ENCODE peak calls at places on chromosomes 16 and 17, in six cellular contexts. One of them, this sample, is unnamed.

GRCh38 chr17:6085812-6086211 is 15.6 kb downstream of the WSCD1 start:
- DNase-seq in A673: no peak
- DNase-seq in adrenal gland: no peak
- DNase-seq in A549: no peak
- DNase-seq in fibroblast of lung: no peak
- DNase-seq in right lobe of liver: no peak
- DNase-seq in this sample: no peak

GRCh38 chr16:80803341-80804060 is 897 bp downstream of the CDYL2 start:
- DNase-seq in A673: peak
- DNase-seq in adrenal gland: peak
- DNase-seq in A549: no peak
- DNase-seq in fibroblast of lung: peak
- DNase-seq in right lobe of liver: peak
- DNase-seq in this sample: no peak

GRCh38 chr17:40346061-40346767 is 18.3 kb downstream of the GJD3 start:
- DNase-seq in A673: no peak
- DNase-seq in adrenal gland: no peak
- DNase-seq in A549: no peak
- DNase-seq in fibroblast of lung: no peak
- DNase-seq in right lobe of liver: no peak
- DNase-seq in this sample: no peak

GRCh38 chr17:67689534-67690177 is 28.1 kb upstream of the NOL11 start:
- DNase-seq in A673: peak
- DNase-seq in adrenal gland: peak
- DNase-seq in A549: peak
- DNase-seq in fibroblast of lung: peak
- DNase-seq in right lobe of liver: no peak
- DNase-seq in this sample: peak

GRCh38 chr16:65418435-65418834 is 296.6 kb upstream of the CDH11 start:
- DNase-seq in A673: no peak
- DNase-seq in adrenal gland: no peak
- DNase-seq in A549: no peak
- DNase-seq in fibroblast of lung: no peak
- DNase-seq in right lobe of liver: no peak
- DNase-seq in this sample: peak

GRCh38 chr17:48486557-48486956 is 44.3 kb downstream of the HOXB1 start:
- DNase-seq in A673: no peak
- DNase-seq in adrenal gland: no peak
- DNase-seq in A549: peak
- DNase-seq in fibroblast of lung: peak
- DNase-seq in right lobe of liver: no peak
- DNase-seq in this sample: peak

GRCh38 chr17:56833023-56833811 is 503 bp downstream of the C17orf67 start:
- DNase-seq in A673: peak
- DNase-seq in adrenal gland: peak
- DNase-seq in A549: peak
- DNase-seq in fibroblast of lung: peak
- DNase-seq in right lobe of liver: peak
- DNase-seq in this sample: peak

GRCh38 chr17:57077000-57077399 is 8.0 kb upstream of the AKAP1 start:
- DNase-seq in A673: no peak
- DNase-seq in adrenal gland: no peak
- DNase-seq in A549: no peak
- DNase-seq in fibroblast of lung: no peak
- DNase-seq in right lobe of liver: no peak
- DNase-seq in this sample: no peak

GRCh38 chr17:5031365-5032082 is 3.7 kb downstream of the SLC52A1 start:
- DNase-seq in A673: peak
- DNase-seq in adrenal gland: peak
- DNase-seq in A549: peak
- DNase-seq in fibroblast of lung: peak
- DNase-seq in right lobe of liver: peak
- DNase-seq in this sample: peak

GRCh38 chr17:56319531-56319930 is 166.3 kb downstream of the ANKFN1 start:
- DNase-seq in A673: peak
- DNase-seq in adrenal gland: no peak
- DNase-seq in A549: peak
- DNase-seq in fibroblast of lung: peak
- DNase-seq in right lobe of liver: no peak
- DNase-seq in this sample: peak

GRCh38 chr16:84303023-84303422 is 8.3 kb downstream of the WFDC1 start:
- DNase-seq in A673: no peak
- DNase-seq in adrenal gland: peak
- DNase-seq in A549: no peak
- DNase-seq in fibroblast of lung: peak
- DNase-seq in right lobe of liver: no peak
- DNase-seq in this sample: peak

GRCh38 chr17:30929081-30929633 is 7.4 kb downstream of the ADAP2 start:
- DNase-seq in A673: no peak
- DNase-seq in adrenal gland: no peak
- DNase-seq in A549: no peak
- DNase-seq in fibroblast of lung: no peak
- DNase-seq in right lobe of liver: no peak
- DNase-seq in this sample: no peak
- TF ChIP-seq CTCF in A673: no peak
- TF ChIP-seq CTCF in adrenal gland: no peak
- TF ChIP-seq CTCF in A549: no peak
- TF ChIP-seq CTCF in fibroblast of lung: no peak
- TF ChIP-seq CTCF in right lobe of liver: no peak
- TF ChIP-seq CTCF in this sample: no peak

DNA sequence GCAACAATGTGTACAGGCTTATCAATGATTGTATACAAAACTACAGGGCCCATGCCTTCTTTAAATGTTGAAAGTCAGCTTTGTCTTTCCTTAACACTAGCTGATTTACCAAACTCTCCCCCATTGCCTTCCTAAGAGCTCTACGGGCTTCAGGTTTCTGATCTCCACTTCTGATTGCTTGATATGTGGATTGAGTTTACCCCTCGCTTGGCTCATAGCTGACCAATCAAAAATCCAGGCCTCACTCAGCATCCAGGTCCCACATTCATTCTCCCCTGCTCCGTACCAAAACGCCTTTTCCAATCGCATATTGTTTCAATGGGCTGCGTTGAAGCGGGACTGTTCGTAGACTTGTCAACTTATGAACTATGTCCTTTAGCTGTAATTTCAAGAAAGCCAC is 195.1 kb upstream of the TOX3 start:
- DNase-seq in A673: no peak
- DNase-seq in adrenal gland: no peak
- DNase-seq in A549: no peak
- DNase-seq in fibroblast of lung: no peak
- DNase-seq in right lobe of liver: no peak
- DNase-seq in this sample: no peak
- H3K4me3 ChIP-seq in A673: no peak
- H3K4me3 ChIP-seq in adrenal gland: no peak
- H3K4me3 ChIP-seq in A549: no peak
- H3K4me3 ChIP-seq in fibroblast of lung: no peak
- H3K4me3 ChIP-seq in right lobe of liver: no peak
- H3K4me3 ChIP-seq in this sample: no peak

GRCh38 chr16:56669840-56670639 is 426 bp downstream of the MT1H start:
- DNase-seq in A673: no peak
- DNase-seq in adrenal gland: no peak
- DNase-seq in A549: no peak
- DNase-seq in fibroblast of lung: no peak
- DNase-seq in right lobe of liver: no peak
- DNase-seq in this sample: no peak

GRCh38 chr16:56670640-56670934 is 973 bp downstream of the MT1H start:
- DNase-seq in A673: no peak
- DNase-seq in adrenal gland: no peak
- DNase-seq in A549: no peak
- DNase-seq in fibroblast of lung: no peak
- DNase-seq in right lobe of liver: no peak
- DNase-seq in this sample: no peak

GRCh38 chr16:56669005-56669839 is at the start of gene MT1H:
- DNase-seq in A673: no peak
- DNase-seq in adrenal gland: no peak
- DNase-seq in A549: no peak
- DNase-seq in fibroblast of lung: no peak
- DNase-seq in right lobe of liver: peak
- DNase-seq in this sample: no peak

GRCh38 chr16:56664506-56664905 is 3.4 kb downstream of the MT1G start:
- DNase-seq in A673: no peak
- DNase-seq in adrenal gland: peak
- DNase-seq in A549: no peak
- DNase-seq in fibroblast of lung: no peak
- DNase-seq in right lobe of liver: no peak
- DNase-seq in this sample: no peak

DNA sequence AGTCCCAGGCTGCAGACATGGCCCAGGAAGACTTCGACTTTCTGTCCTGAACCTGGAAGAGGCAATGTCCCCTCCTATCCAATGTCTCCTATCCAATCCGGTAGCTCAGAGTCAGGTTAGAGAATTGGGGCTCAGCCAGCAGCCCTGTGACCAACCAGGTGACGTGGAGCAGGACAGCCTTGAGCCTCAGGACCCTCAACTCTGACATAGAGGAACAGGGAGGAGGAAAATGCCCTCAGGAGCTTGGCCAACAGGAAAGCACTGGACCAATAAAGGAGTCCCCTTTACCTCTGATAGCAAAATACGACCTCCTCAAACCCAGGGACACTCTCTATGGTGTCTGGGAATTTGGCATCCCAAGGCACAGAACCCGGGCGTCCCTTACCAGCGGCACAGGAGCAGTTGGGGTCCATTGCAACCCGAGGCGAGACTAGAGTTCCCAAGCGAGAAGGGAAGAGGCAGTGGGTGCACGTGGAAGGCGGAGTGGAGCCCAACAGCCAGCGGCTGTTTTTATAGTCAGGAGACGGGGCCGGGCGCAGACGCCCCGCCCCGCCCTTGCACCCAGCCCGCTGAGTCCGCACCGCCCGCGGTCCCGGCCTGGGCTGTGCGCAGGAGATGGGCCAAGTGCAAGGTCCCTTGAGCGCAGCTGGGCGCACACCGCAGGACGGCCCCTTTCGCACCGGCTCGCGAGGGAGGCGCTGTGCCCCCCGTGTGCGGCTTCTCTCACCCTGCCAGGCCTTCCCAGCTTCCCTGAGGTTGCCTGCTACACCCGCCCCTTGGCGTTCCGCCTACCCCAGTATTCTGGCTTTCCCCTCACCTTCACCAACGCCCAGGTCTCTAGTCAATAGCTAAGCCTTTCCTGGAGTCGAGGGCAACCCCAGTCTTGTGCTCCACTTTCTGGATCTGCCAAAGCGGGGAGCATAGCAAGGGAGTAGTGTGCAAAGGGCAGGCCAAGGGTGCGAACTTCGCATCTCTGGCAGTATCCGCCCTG is at the start of gene MT1G:
- DNase-seq in A673: peak
- DNase-seq in adrenal gland: peak
- DNase-seq in A549: no peak
- DNase-seq in fibroblast of lung: peak
- DNase-seq in right lobe of liver: peak
- DNase-seq in this sample: peak
- TF ChIP-seq CTCF in A673: no peak
- TF ChIP-seq CTCF in adrenal gland: no peak
- TF ChIP-seq CTCF in A549: no peak
- TF ChIP-seq CTCF in fibroblast of lung: no peak
- TF ChIP-seq CTCF in right lobe of liver: no peak
- TF ChIP-seq CTCF in this sample: no peak

GRCh38 chr16:3035289-3035971 is 1.3 kb downstream of the BICDL2 start:
- DNase-seq in A673: no peak
- DNase-seq in adrenal gland: no peak
- DNase-seq in A549: no peak
- DNase-seq in fibroblast of lung: no peak
- DNase-seq in right lobe of liver: no peak
- DNase-seq in this sample: no peak
- H3K4me3 ChIP-seq in A673: no peak
- H3K4me3 ChIP-seq in adrenal gland: no peak
- H3K4me3 ChIP-seq in A549: no peak
- H3K4me3 ChIP-seq in fibroblast of lung: no peak
- H3K4me3 ChIP-seq in right lobe of liver: no peak
- H3K4me3 ChIP-seq in this sample: no peak

DNA sequence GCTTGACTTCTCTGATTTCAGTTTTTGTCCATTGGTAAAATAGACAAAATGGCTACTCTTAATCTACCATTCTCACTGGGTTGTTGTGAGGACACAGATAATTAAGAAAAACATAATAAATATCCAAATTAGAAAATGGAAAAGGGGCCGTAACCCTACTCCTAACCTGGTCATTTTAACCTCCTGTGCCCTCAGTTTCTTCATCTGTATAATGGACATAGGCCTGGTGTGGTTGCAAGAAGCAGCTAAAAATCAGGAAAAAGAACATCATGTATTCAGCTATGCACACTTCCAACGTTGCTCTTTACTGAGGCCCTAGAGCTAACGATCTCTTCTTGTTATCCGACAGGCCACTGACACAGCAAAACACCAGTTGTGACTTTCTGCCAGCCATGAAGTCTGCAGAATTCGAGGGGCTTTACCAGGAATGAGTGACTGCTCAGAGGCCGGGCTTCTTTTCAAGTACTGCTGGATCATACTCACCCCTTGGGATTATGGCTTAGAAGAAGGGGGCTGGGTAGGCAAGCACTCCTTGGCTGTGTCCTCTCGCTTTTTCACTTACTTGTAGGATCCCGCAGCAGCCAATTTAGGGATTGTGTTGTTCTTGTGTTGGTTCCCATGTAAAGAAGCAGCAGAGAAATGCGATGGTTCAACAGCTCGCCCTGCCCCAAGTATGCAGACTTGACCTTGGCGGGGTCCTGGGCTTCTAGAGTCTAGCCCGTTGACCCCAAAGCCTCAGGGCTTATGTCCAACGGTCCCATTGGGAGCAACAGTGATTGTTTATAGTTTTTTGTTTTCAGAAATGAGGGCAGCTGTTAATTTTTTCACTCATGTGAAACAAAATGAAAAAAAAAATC is 20.9 kb downstream of the LDAF1 start:
- DNase-seq in A673: no peak
- DNase-seq in adrenal gland: no peak
- DNase-seq in A549: no peak
- DNase-seq in fibroblast of lung: no peak
- DNase-seq in right lobe of liver: no peak
- DNase-seq in this sample: no peak
- TF ChIP-seq CTCF in A673: no peak
- TF ChIP-seq CTCF in adrenal gland: no peak
- TF ChIP-seq CTCF in A549: no peak
- TF ChIP-seq CTCF in fibroblast of lung: no peak
- TF ChIP-seq CTCF in right lobe of liver: no peak
- TF ChIP-seq CTCF in this sample: no peak

GRCh38 chr16:2473425-2473926 is 1.5 kb upstream of the TBC1D24 start:
- DNase-seq in A673: no peak
- DNase-seq in adrenal gland: no peak
- DNase-seq in A549: no peak
- DNase-seq in fibroblast of lung: no peak
- DNase-seq in right lobe of liver: no peak
- DNase-seq in this sample: no peak
- H3K4me3 ChIP-seq in A673: peak
- H3K4me3 ChIP-seq in adrenal gland: no peak
- H3K4me3 ChIP-seq in A549: peak
- H3K4me3 ChIP-seq in fibroblast of lung: no peak
- H3K4me3 ChIP-seq in right lobe of liver: no peak
- H3K4me3 ChIP-seq in this sample: peak

DNA sequence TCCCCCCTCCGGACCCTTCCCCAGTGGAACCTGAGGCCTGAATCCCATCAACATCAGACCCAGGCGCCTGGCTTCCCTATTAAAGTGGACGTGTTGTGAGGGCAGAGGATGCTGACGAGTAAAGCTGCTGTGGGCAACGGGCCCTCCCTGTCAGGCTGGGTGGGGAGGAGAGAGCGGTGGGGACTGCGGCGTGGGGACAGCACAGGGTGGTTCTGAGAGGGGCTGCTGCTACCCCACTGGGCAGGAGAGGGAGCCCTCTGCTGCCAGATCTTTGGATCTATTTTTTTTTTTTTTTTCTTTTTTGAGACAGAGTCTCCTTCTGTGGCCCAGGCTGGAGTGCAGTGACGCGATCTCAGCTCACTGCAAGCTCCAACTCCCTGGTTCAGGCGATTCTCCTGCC is 5.9 kb downstream of the CA5A start:
- DNase-seq in A673: peak
- DNase-seq in adrenal gland: no peak
- DNase-seq in A549: no peak
- DNase-seq in fibroblast of lung: no peak
- DNase-seq in right lobe of liver: no peak
- DNase-seq in this sample: no peak
- TF ChIP-seq CTCF in A673: peak
- TF ChIP-seq CTCF in adrenal gland: no peak
- TF ChIP-seq CTCF in A549: peak
- TF ChIP-seq CTCF in fibroblast of lung: no peak
- TF ChIP-seq CTCF in right lobe of liver: no peak
- TF ChIP-seq CTCF in this sample: peak